ENCODE peak calls at places on chromosomes 1 and 21, in ten cellular contexts. A is H9, F is HFF-Myc, K is K562, V is retinal pigment epithelial cell, Z is NB4, C is type B pancreatic cell, N is A673, G is GM12865, W is MCF 10A. R is an unnamed sample.

GRCh38 chr21:36210779-36211659 is 54.4 kb downstream of the DOP1B start:
- DNase-seq in F (no peak), G (no peak), K (no peak), A (no peak), W (no peak), Z (no peak), N (no peak), V (no peak), C (no peak), R (no peak)

GRCh38 chr1:22044690-22045420 is 7.7 kb upstream of the CDC42 start:
- DNase-seq in A (no peak), W (peak; percentile 73), F (no peak), N (no peak), G (peak; percentile 34), K (no peak), V (peak; percentile 58), C (no peak), Z (no peak), R (no peak)

GRCh38 chr1:38958967-38959366 is 17.3 kb upstream of the RHBDL2 start:
- DNase-seq in N (no peak), C (no peak), W (peak; percentile 14), F (no peak), K (peak; percentile 40), G (no peak), Z (no peak), A (no peak), V (peak; percentile 33), R (no peak)

GRCh38 chr1:21537932-21538630 is 28.9 kb downstream of the ALPL start:
- DNase-seq in K (no peak), W (no peak), G (no peak), C (no peak), V (no peak), F (no peak), Z (peak; percentile 39), N (no peak), A (no peak), R (no peak)

GRCh38 chr1:61012365-61012764 is 70.0 kb upstream of the NFIA start:
- DNase-seq in C (no peak), F (no peak), K (peak; percentile 36), N (no peak), Z (no peak), V (no peak), G (no peak), A (no peak), W (no peak), R (no peak)

GRCh38 chr1:89167590-89168215 is 8.1 kb downstream of the GBP7 start:
- DNase-seq in V (no peak), Z (no peak), N (peak; percentile 45), W (no peak), F (no peak), K (no peak), A (no peak), C (no peak), G (no peak), R (no peak)

GRCh38 chr1:231714440-231714839 is 87.8 kb downstream of the DISC1 start:
- DNase-seq in G (no peak), C (no peak), F (no peak), W (no peak), K (no peak), Z (no peak), N (no peak), V (no peak), A (no peak), R (no peak)

GRCh38 chr21:34886554-34887385 is 162.3 kb downstream of the RUNX1 start:
- DNase-seq in Z (peak; percentile 66), G (peak; percentile 39), A (peak; percentile 47), K (peak; percentile 44), N (no peak), C (no peak), F (no peak), V (no peak), W (peak; percentile 34), R (peak; percentile 61)

GRCh38 chr1:36322085-36322785 is 1.2 kb downstream of the EVA1B start:
- DNase-seq in A (peak; percentile 58), V (no peak), W (no peak), F (no peak), K (no peak), G (no peak), Z (peak; percentile 36), C (no peak), N (no peak), R (peak; percentile 49)

GRCh38 chr1:6519935-6520621 is 28.6 kb upstream of the PLEKHG5 start:
- DNase-seq in A (peak; percentile 95), F (peak; percentile 51), V (peak; percentile 81), C (no peak), Z (peak; percentile 95), G (no peak), N (peak; percentile 76), K (no peak), W (peak; percentile 72), R (peak; percentile 58)

GRCh38 chr21:41361786-41362604 is at the start of gene MX2:
- DNase-seq in K (no peak), C (no peak), F (peak; percentile 61), G (peak; percentile 88), V (no peak), Z (peak; percentile 87), W (no peak), N (no peak), A (no peak), R (peak; percentile 37)

GRCh38 chr1:173295391-173295790 is 88.3 kb upstream of the TNFSF4 start:
- DNase-seq in K (no peak), V (no peak), C (no peak), F (no peak), N (no peak), A (no peak), G (no peak), Z (no peak), W (no peak), R (no peak)

GRCh38 chr1:158809261-158809660 is 21.9 kb upstream of the MNDA start:
- DNase-seq in A (no peak), Z (peak; percentile 54), G (no peak), N (no peak), F (no peak), W (no peak), C (no peak), V (no peak), K (no peak), R (no peak)

GRCh38 chr1:166814611-166815010 is 24.7 kb upstream of the POGK start:
- DNase-seq in F (no peak), A (no peak), W (no peak), Z (no peak), G (no peak), C (no peak), V (peak; percentile 85), N (no peak), K (no peak), R (no peak)

GRCh38 chr1:2108213-2108876 is 58.1 kb downstream of the PRKCZ start:
- DNase-seq in N (peak; percentile 27), F (no peak), C (no peak), Z (peak; percentile 69), W (no peak), G (peak; percentile 26), A (peak; percentile 89), K (peak; percentile 85), V (no peak), R (no peak)

GRCh38 chr1:116036255-116036654 is 59.9 kb downstream of the SLC22A15 start:
- DNase-seq in N (no peak), Z (no peak), C (no peak), K (no peak), G (no peak), V (no peak), W (no peak), A (peak; percentile 31), F (no peak), R (no peak)
- TF ChIP-seq CTCF in N (peak; percentile 17), Z (peak; percentile 16), C (no peak), K (no peak), G (no peak), V (no peak), W (no peak), A (peak; percentile 61), F (no peak), R (no peak)

GRCh38 chr1:85597709-85598108 is 17.1 kb downstream of the CCN1 start:
- DNase-seq in F (no peak), K (no peak), A (no peak), Z (no peak), W (no peak), N (no peak), V (no peak), C (no peak), G (no peak), R (no peak)
- TF ChIP-seq CTCF in F (no peak), K (no peak), A (no peak), Z (no peak), W (no peak), N (no peak), V (no peak), C (no peak), G (no peak), R (no peak)

DNA sequence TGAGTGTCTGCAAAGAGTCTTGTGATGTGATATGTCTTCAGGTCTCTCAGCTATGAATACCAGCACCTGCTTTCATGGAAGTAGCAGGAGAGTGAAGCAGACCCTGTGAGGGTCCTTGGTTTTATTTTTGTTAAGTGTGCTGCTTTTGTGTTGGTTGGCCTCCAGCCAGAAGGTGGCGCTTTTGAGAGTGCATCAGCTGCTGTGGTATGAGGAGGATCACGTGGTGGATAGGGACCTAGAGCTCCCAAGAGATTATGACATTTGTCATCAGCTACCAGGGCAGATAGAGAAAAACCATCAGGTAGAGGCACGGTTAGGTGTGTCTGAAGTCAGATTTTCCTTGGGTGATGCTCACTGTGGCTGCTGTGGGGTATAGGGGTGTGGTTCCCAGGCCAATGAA is 1232.1 kb downstream of the MRPL39 start:
- DNase-seq in Z (peak; percentile 35), G (peak; percentile 18), N (peak; percentile 0), V (no peak), A (peak; percentile 32), C (no peak), F (no peak), W (no peak), K (no peak), R (no peak)
- TF ChIP-seq CTCF in Z (peak; percentile 28), G (peak; percentile 11), N (no peak), V (peak; percentile 7), A (peak; percentile 39), C (no peak), F (no peak), W (no peak), K (no peak), R (no peak)

GRCh38 chr1:79325705-79326104 is 319.2 kb upstream of the ADGRL4 start:
- DNase-seq in C (no peak), V (no peak), K (no peak), N (no peak), G (no peak), F (no peak), A (no peak), Z (no peak), W (no peak), R (no peak)

GRCh38 chr1:79323240-79324025 is 316.9 kb upstream of the ADGRL4 start:
- DNase-seq in G (no peak), A (no peak), C (no peak), Z (peak; percentile 55), V (peak; percentile 98), F (peak; percentile 94), N (peak; percentile 93), K (no peak), W (peak; percentile 96), R (no peak)

GRCh38 chr1:79325126-79325525 is 318.6 kb upstream of the ADGRL4 start:
- DNase-seq in G (no peak), C (no peak), V (no peak), F (no peak), Z (no peak), K (no peak), W (no peak), N (no peak), A (no peak), R (no peak)

GRCh38 chr1:79326875-79327274 is 320.3 kb upstream of the ADGRL4 start:
- DNase-seq in A (no peak), N (no peak), F (no peak), C (no peak), V (no peak), Z (no peak), K (no peak), G (no peak), W (no peak), R (no peak)

GRCh38 chr1:79322511-79323027 is 316.0 kb upstream of the ADGRL4 start:
- DNase-seq in G (no peak), K (no peak), A (no peak), V (no peak), Z (no peak), N (peak; percentile 42), W (peak; percentile 1), C (no peak), F (no peak), R (no peak)
- TF ChIP-seq CTCF in G (no peak), K (no peak), A (peak; percentile 34), V (no peak), Z (no peak), N (no peak), W (peak; percentile 4), C (peak; percentile 49), F (peak; percentile 4), R (peak; percentile 26)

R was measured in mesothelial cell of epicardium.